ENCODE peak calls at places on chromosomes 13 and 19, in nine cellular contexts. N, E, B, P, C, H, T, J and I are unnamed samples.

GRCh38 chr19:49553451-49554271 is 25.9 kb downstream of the RCN3 start:
- DNase-seq in P (no peak), E (no peak), J (no peak), T (no peak), B (peak), C (no peak), N (peak), H (no peak), I (no peak)

GRCh38 chr13:53637971-53638547 is 609.4 kb downstream of the OLFM4 start:
- DNase-seq in J (no peak), H (no peak), T (no peak), N (no peak), P (no peak), E (no peak), B (no peak), C (no peak), I (no peak)

GRCh38 chr19:33212773-33213172 is 12.9 kb downstream of the SLC7A10 start:
- DNase-seq in E (no peak), H (no peak), P (no peak), T (no peak), J (no peak), N (no peak), B (no peak), C (no peak), I (no peak)

GRCh38 chr19:15304140-15304705 is 28.1 kb downstream of the BRD4 start:
- DNase-seq in H (peak), T (no peak), B (peak), N (peak), E (no peak), P (peak), C (no peak), J (no peak), I (no peak)

GRCh38 chr19:6086081-6086858 is 24.0 kb downstream of the RFX2 start:
- DNase-seq in J (no peak), E (no peak), H (no peak), T (peak), C (no peak), N (no peak), B (peak), P (no peak), I (no peak)

GRCh38 chr19:6476155-6476895 is 5.3 kb downstream of the DENND1C start:
- DNase-seq in P (no peak), H (peak), E (peak), N (peak), B (peak), J (peak), C (no peak), T (no peak), I (peak)

GRCh38 chr13:49977992-49978391 is 18.9 kb upstream of the TRIM13 start:
- DNase-seq in N (no peak), T (no peak), C (no peak), H (no peak), J (no peak), E (no peak), B (no peak), P (no peak), I (no peak)

GRCh38 chr19:39745645-39746044 is 7.8 kb upstream of the CLC start:
- DNase-seq in P (no peak), E (no peak), J (no peak), B (no peak), N (no peak), T (no peak), C (no peak), H (no peak), I (no peak)

GRCh38 chr13:98784666-98785065 is 32.2 kb upstream of the SLC15A1 start:
- DNase-seq in P (no peak), E (no peak), N (no peak), T (peak), H (no peak), B (no peak), C (no peak), J (no peak), I (no peak)

GRCh38 chr19:13068064-13068807 is 34.4 kb downstream of the LYL1 start:
- DNase-seq in E (no peak), P (no peak), N (no peak), C (no peak), T (no peak), J (peak), B (no peak), H (peak), I (no peak)

GRCh38 chr19:39363909-39364457 is 21.8 kb downstream of the SAMD4B start:
- DNase-seq in C (no peak), P (peak), B (peak), T (no peak), E (no peak), H (peak), J (peak), N (peak), I (peak)

GRCh38 chr19:19744641-19745040 is 11.7 kb upstream of the ZNF14 start:
- DNase-seq in B (no peak), E (no peak), T (no peak), C (no peak), H (no peak), P (no peak), J (no peak), N (no peak), I (no peak)

GRCh38 chr13:105914637-105915036 is 620.8 kb downstream of the EFNB2 start:
- DNase-seq in P (no peak), T (no peak), C (no peak), J (no peak), B (peak), N (no peak), H (no peak), E (no peak), I (no peak)

GRCh38 chr13:36395280-36395679 is 37.0 kb upstream of the CCNA1 start:
- DNase-seq in J (no peak), B (peak), E (no peak), C (no peak), H (no peak), P (no peak), N (no peak), T (peak), I (no peak)

GRCh38 chr13:60509601-60510386 is 112.8 kb downstream of the TDRD3 start:
- DNase-seq in T (no peak), E (no peak), B (peak), P (no peak), J (no peak), N (no peak), H (no peak), C (no peak), I (no peak)